ENCODE peak calls at places on chromosomes 5 and 9, in four cellular contexts. X is GM12865, R is AG10803, H is thyroid gland. B is an unnamed sample.

GRCh38 chr9:97307500-97308163 is at the start of gene CCDC180:
- DNase-seq in X (no peak), R (peak; percentile 41), H (peak; percentile 53), B (no peak)

GRCh38 chr9:136982232-136983051 is at the start of gene LCNL1:
- DNase-seq in X (no peak), R (no peak), H (no peak), B (no peak)

GRCh38 chr5:69149676-69150010 is 17.3 kb upstream of the CCNB1 start:
- DNase-seq in X (no peak), R (no peak), H (no peak), B (no peak)

GRCh38 chr9:33175633-33176325 is 8.6 kb upstream of the B4GALT1 start:
- DNase-seq in X (no peak), R (no peak), H (no peak), B (no peak)

GRCh38 chr5:106269252-106269843 is 1401.4 kb downstream of the EFNA5 start:
- DNase-seq in X (peak; percentile 24), R (peak; percentile 47), H (no peak), B (no peak)

GRCh38 chr5:102554728-102555127 is 55.9 kb upstream of the SLCO6A1 start:
- DNase-seq in X (peak; percentile 17), R (no peak), H (no peak), B (no peak)

GRCh38 chr9:92377904-92378303 is 26.5 kb downstream of the OGN start:
- DNase-seq in X (no peak), R (no peak), H (no peak), B (no peak)

GRCh38 chr5:72369301-72370079 is 49.3 kb downstream of the PTCD2 start:
- DNase-seq in X (peak; percentile 36), R (peak; percentile 69), H (no peak), B (no peak)

GRCh38 chr5:163497315-163497714 is 8.1 kb upstream of the MAT2B start:
- DNase-seq in X (no peak), R (no peak), H (no peak), B (no peak)

GRCh38 chr5:154197801-154198461 is 7.4 kb downstream of the GALNT10 start:
- DNase-seq in X (peak; percentile 46), R (peak; percentile 60), H (no peak), B (no peak)

GRCh38 chr9:112819635-112820496 is 69.3 kb downstream of the SNX30 start:
- DNase-seq in X (peak; percentile 61), R (peak; percentile 79), H (peak; percentile 63), B (no peak)

GRCh38 chr9:116234091-116234490 is 80.5 kb downstream of the PAPPA start:
- DNase-seq in X (no peak), R (peak; percentile 97), H (no peak), B (no peak)

GRCh38 chr5:14928661-14929060 is 57.1 kb upstream of the ANKH start:
- DNase-seq in X (no peak), R (peak; percentile 33), H (no peak), B (no peak)

GRCh38 chr9:91825422-91825821 is 124.6 kb downstream of the ROR2 start:
- DNase-seq in X (no peak), R (peak; percentile 77), H (no peak), B (no peak)

GRCh38 chr5:87594566-87594965 is 181.8 kb upstream of the CCNH start:
- DNase-seq in X (no peak), R (no peak), H (no peak), B (no peak)

GRCh38 chr5:34001231-34001935 is 6.5 kb downstream of the AMACR start:
- DNase-seq in X (no peak), R (no peak), H (no peak), B (no peak)

GRCh38 chr5:74378464-74378863 is 262.1 kb downstream of the ENC1 start:
- DNase-seq in X (no peak), R (peak; percentile 81), H (no peak), B (no peak)

GRCh38 chr9:124511426-124511840 is 4.2 kb upstream of the NR5A1 start:
- DNase-seq in X (no peak), R (no peak), H (no peak), B (no peak)

GRCh38 chr5:51881901-51882300 is 498.7 kb downstream of the ISL1 start:
- DNase-seq in X (no peak), R (no peak), H (no peak), B (no peak)

GRCh38 chr5:69451941-69452652 is 37.2 kb downstream of the MARVELD2 start:
- DNase-seq in X (no peak), R (no peak), H (no peak), B (no peak)

GRCh38 chr5:146048994-146049703 is 56.2 kb downstream of the PLAC8L1 start:
- DNase-seq in X (peak; percentile 44), R (peak; percentile 79), H (peak; percentile 70), B (no peak)

GRCh38 chr9:87323933-87324332 is 173.7 kb upstream of the DAPK1 start:
- DNase-seq in X (no peak), R (no peak), H (no peak), B (no peak)

GRCh38 chr9:129860653-129861446 is 25.6 kb downstream of the USP20 start:
- DNase-seq in X (no peak), R (no peak), H (no peak), B (no peak)

GRCh38 chr9:133967024-133967741 is 24.9 kb downstream of the VAV2 start:
- DNase-seq in X (no peak), R (no peak), H (no peak), B (no peak)

GRCh38 chr9:16258708-16259107 is 611.8 kb downstream of the BNC2 start:
- DNase-seq in X (peak; percentile 48), R (no peak), H (no peak), B (no peak)

GRCh38 chr5:174378116-174378874 is 332.8 kb downstream of the NSG2 start:
- DNase-seq in X (no peak), R (no peak), H (no peak), B (no peak)

GRCh38 chr9:26863074-26863473 is 29.5 kb downstream of the CAAP1 start:
- DNase-seq in X (no peak), R (peak; percentile 6), H (no peak), B (no peak)

GRCh38 chr9:130336027-130336595 is 70.6 kb downstream of the HMCN2 start:
- DNase-seq in X (no peak), R (peak; percentile 2), H (no peak), B (no peak)

GRCh38 chr9:3916984-3917383 is 382.9 kb downstream of the GLIS3 start:
- DNase-seq in X (no peak), R (peak; percentile 82), H (no peak), B (no peak)

GRCh38 chr9:133378408-133378962 is 2.3 kb downstream of the STKLD1 start:
- DNase-seq in X (no peak), R (no peak), H (no peak), B (no peak)

GRCh38 chr5:115351356-115352195 is 55.1 kb upstream of the CCDC112 start:
- DNase-seq in X (peak; percentile 16), R (peak; percentile 43), H (no peak), B (no peak)

GRCh38 chr5:139692605-139693340 is 44.6 kb downstream of the CXXC5 start:
- DNase-seq in X (no peak), R (no peak), H (no peak), B (no peak)

GRCh38 chr5:1161832-1162229 is 39.6 kb upstream of the SLC6A19 start:
- DNase-seq in X (no peak), R (no peak), H (peak; percentile 90), B (no peak)

GRCh38 chr5:140358738-140359310 is 1.2 kb upstream of the SLC4A9 start:
- DNase-seq in X (no peak), R (peak; percentile 44), H (no peak), B (no peak)

GRCh38 chr9:110767559-110768063 is 99.0 kb downstream of the MUSK start:
- DNase-seq in X (no peak), R (peak; percentile 69), H (peak; percentile 14), B (no peak)

GRCh38 chr9:30677256-30677655 is 1707.2 kb upstream of the ACO1 start:
- DNase-seq in X (no peak), R (no peak), H (no peak), B (no peak)

DNA sequence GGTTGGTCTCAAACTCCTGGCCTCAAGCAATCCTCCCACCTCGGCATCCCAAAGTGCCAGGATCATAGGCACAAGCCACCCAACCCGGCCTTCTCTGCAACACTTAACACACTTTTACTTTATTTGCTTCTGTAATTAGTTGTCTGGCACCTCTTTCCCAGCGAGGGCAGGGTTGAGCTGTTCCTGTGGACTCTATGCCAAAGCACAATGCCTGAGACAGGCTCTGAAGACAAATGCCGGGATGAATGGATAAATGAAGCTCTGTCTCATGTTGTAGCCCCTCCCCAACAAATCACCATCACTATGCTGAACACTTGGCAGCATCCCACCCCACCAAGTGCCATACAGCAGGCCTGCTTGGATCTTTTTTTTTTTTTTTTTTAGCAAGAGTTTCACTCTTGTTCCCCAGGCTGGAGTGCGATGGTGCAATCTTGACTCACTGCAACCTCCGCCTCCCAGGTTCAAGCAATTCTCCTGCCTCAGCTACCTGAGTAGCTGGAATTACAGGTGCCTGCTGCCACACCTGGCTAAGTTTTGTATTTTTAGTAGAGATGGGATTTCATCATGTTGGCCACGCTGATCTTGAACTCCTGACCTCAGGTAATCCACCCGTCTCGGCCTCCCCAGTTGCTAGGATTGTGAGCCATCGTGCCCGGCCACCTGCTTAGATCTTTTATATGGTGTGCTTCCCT is 21.3 kb downstream of the GPX3 start:
- DNase-seq in X (no peak), R (no peak), H (peak; percentile 84), B (no peak)
- TF ChIP-seq CTCF in X (no peak), R (no peak), H (no peak), B (no peak)

DNA sequence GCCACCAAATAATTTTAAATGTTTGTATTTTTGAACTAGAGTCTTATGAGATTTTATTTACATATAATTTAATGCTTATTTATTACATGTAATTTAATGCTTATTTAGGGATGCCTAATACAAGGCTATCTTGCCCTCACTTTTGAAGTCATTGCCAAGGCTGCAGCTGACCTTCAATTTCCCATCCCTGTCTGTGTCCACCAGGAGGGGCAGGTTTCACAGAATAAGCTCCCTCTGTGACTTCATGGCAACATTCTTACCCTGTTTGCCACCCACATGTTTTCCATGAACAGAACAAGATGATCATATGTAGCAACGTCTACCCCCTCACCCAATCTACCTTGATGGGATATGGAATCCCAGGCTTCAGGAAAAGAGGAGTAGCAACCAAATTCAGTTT is 27.0 kb downstream of the C5 start:
- DNase-seq in X (no peak), R (peak; percentile 5), H (no peak), B (no peak)
- TF ChIP-seq CTCF in X (no peak), R (peak; percentile 24), H (no peak), B (peak; percentile 47)

DNA sequence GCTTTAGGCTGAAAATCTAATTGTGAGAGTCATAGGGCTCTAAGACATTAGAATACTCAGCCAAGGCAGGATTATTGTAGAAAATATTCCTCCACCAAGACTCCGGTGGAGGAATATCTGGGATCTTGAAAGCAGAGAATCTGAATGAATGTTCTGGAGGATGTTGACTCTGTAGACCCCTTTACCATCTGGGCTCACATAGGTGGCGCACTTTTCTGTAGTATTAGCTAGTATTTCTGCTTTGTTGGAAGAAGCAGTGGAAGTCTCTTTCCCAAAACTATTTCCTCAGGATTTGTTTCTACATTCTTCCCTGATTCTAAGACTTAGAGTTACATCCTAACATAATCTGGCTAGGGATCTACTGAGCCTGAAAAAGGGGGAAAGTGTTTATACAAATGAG is 752.4 kb upstream of the SEMA6A start:
- DNase-seq in X (no peak), R (no peak), H (no peak), B (no peak)
- TF ChIP-seq CTCF in X (no peak), R (no peak), H (no peak), B (no peak)

GRCh38 chr9:128066713-128067621 is at the start of gene NAIF1:
- DNase-seq in X (peak; percentile 100), R (peak; percentile 100), H (peak; percentile 98), B (peak; percentile 96)
- TF ChIP-seq CTCF in X (no peak), R (no peak), H (no peak), B (peak; percentile 35)

B was measured in type B pancreatic cell.